ENCODE peak calls at places on chromosomes 3 and 15, in nine cellular contexts. S, L, D, B, T, F, Z, A and H are unnamed samples.

GRCh38 chr3:46096336-46096735 is 69.1 kb upstream of the XCR1 start:
- DNase-seq in T (no peak), F (no peak), B (no peak), A (no peak), L (no peak), D (no peak), S (no peak), Z (no peak), H (no peak)

GRCh38 chr3:195096484-195097330 is 174.3 kb downstream of the XXYLT1 start:
- DNase-seq in A (no peak), T (peak; percentile 5), D (no peak), L (no peak), Z (no peak), S (no peak), F (no peak), B (no peak), H (no peak)

GRCh38 chr3:106282931-106283330 is 414.1 kb upstream of the CBLB start:
- DNase-seq in L (no peak), D (no peak), Z (no peak), S (no peak), T (no peak), A (no peak), B (no peak), F (no peak), H (no peak)

GRCh38 chr3:157086053-157086761 is 73.7 kb downstream of the CCNL1 start:
- DNase-seq in T (no peak), A (no peak), L (no peak), F (peak; percentile 43), D (no peak), Z (peak; percentile 47), B (no peak), S (no peak), H (no peak)

GRCh38 chr15:90986790-90987507 is 7.4 kb downstream of the PRC1 start:
- DNase-seq in B (peak; percentile 18), L (no peak), F (no peak), Z (no peak), A (no peak), S (no peak), T (no peak), D (no peak), H (no peak)

GRCh38 chr15:66566963-66567531 is 1.2 kb upstream of the LCTL start:
- DNase-seq in Z (peak; percentile 45), A (peak; percentile 38), B (peak; percentile 59), T (peak; percentile 62), F (peak; percentile 54), D (peak; percentile 76), S (peak; percentile 42), L (peak; percentile 65), H (peak; percentile 16)

GRCh38 chr15:64693134-64693533 is 82.3 kb downstream of the RBPMS2 start:
- DNase-seq in T (peak; percentile 76), A (no peak), B (no peak), S (peak; percentile 83), F (peak; percentile 59), D (peak; percentile 95), Z (peak; percentile 71), L (peak; percentile 48), H (no peak)

GRCh38 chr3:4894891-4895530 is 84.2 kb upstream of the BHLHE40 start:
- DNase-seq in L (no peak), B (no peak), F (no peak), D (no peak), Z (no peak), T (no peak), S (no peak), A (no peak), H (no peak)

GRCh38 chr15:36605626-36606263 is 26.3 kb downstream of the CDIN1 start:
- DNase-seq in T (no peak), A (no peak), L (no peak), D (no peak), B (no peak), Z (no peak), F (no peak), S (no peak), H (no peak)

DNA sequence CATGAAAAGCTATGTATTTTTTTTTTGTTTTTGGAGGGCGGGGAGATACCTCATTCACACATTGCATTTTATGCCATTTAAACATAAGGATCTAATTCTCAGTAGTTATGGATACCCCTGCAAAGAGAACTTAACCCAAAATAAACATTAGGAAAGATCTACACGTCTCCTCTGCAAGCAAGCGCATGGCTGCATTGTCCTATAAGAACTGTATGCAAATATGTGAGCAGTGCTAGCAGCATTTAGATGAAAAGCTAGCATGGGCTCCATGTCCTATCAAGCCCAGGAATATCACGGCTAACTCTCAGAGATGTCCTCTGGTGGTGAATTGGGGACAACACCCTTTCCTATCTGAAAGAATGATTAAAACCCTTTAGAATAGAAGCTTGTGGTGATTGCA is 292.8 kb downstream of the MEX3B start:
- DNase-seq in T (no peak), A (no peak), D (no peak), S (no peak), L (no peak), B (no peak), Z (no peak), F (no peak), H (no peak)
- H3K27ac ChIP-seq in T (no peak overlapping the region), A (no peak overlapping the region), D (no peak overlapping the region), S (no peak overlapping the region), L (no peak overlapping the region), B (no peak overlapping the region), Z (no peak overlapping the region), F (no peak overlapping the region), H (no peak overlapping the region)

GRCh38 chr3:71389911-71390573 is 193.5 kb downstream of the FOXP1 start:
- DNase-seq in T (peak; percentile 66), Z (peak; percentile 38), D (peak; percentile 65), B (peak; percentile 28), S (no peak), F (peak; percentile 18), A (no peak), L (peak; percentile 74), H (no peak)
- H3K27ac ChIP-seq in T (no peak overlapping the region), Z (no peak overlapping the region), D (peak overlapping the region; percentile 16), B (peak overlapping the region; percentile 50), S (peak overlapping the region; percentile 54), F (peak overlapping the region; percentile 50), A (no peak overlapping the region), L (peak overlapping the region; percentile 71), H (no peak overlapping the region)

DNA sequence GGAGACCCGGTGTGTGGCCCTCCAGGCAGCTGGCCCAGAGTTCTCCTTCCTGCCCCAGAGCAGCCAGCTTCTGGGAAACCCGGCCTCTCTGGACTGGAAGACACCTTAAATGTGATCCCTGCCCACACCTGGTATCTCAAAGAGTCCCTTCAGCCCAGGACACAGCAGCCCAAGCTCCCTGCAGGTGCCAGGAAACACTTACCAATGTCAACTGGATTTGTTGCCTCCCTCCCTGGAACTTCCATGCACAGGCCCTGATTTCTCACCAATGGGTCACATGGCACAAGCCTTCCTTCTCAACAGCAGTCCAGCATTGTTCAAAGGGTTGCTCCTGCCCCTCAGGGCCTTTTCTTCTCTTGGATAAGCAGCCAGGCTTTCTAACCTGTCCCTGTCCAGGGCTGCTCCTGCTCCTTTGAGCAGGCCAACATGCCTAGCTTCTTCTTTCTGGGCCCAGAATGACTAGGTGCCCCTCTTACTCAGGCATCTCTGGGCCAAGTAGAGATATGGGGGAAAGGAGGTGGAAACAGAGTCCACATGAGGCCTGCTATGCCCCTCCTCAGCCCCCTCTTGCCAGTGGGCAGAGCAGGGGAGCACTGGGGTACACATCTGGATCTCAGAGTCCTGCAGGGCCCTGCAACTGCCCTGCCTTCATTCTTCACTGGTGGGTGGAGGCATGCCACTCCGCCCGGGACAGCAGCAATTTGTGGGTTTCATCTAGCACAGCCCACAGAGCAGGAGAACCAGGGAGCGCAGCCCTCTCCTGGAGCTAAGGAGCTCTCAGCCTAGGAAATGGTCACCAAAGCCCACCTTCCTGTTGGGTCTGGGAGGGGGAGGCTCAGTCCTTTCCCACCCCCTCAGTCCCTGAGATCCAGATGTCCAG is 31.4 kb downstream of the ANP32A start:
- DNase-seq in B (no peak), D (no peak), Z (peak; percentile 16), S (no peak), T (no peak), A (no peak), F (no peak), L (peak; percentile 33), H (no peak)
- H3K27ac ChIP-seq in B (no peak overlapping the region), D (no peak overlapping the region), Z (no peak overlapping the region), S (peak overlapping the region; percentile 11), T (no peak overlapping the region), A (peak overlapping the region; percentile 34), F (peak overlapping the region; percentile 33), L (peak overlapping the region; percentile 85), H (peak overlapping the region; percentile 79)

GRCh38 chr15:28786521-28786920 is 61.9 kb downstream of the GOLGA6L7 start:
- DNase-seq in T (no peak), Z (no peak), B (no peak), F (no peak), S (no peak), D (no peak), L (no peak), A (no peak), H (no peak)
- H3K27ac ChIP-seq in T (no peak overlapping the region), Z (no peak overlapping the region), B (no peak overlapping the region), F (no peak overlapping the region), S (no peak overlapping the region), D (no peak overlapping the region), L (no peak overlapping the region), A (no peak overlapping the region), H (no peak overlapping the region)